ENCODE peak calls at places on chromosomes 5 and 9, in six cellular contexts. Z, R, F, G, J and P are unnamed samples.

GRCh38 chr9:20340161-20340861 is 282.0 kb downstream of the MLLT3 start:
- DNase-seq in Z (peak; percentile 53), R (no peak), F (peak; percentile 43), G (no peak), J (peak; percentile 60), P (no peak)

GRCh38 chr5:119411935-119412623 is 40.2 kb upstream of the HSD17B4 start:
- DNase-seq in Z (peak; percentile 84), R (peak; percentile 81), F (peak; percentile 65), G (peak; percentile 85), J (peak; percentile 77), P (peak; percentile 71)

GRCh38 chr5:131265318-131265803 is 1.5 kb downstream of the CDC42SE2 start:
- DNase-seq in Z (peak; percentile 18), R (peak; percentile 38), F (no peak), G (peak; percentile 59), J (no peak), P (no peak)

GRCh38 chr5:137751869-137752491 is 2.2 kb downstream of the HNRNPA0 start:
- DNase-seq in Z (peak; percentile 78), R (peak; percentile 80), F (no peak), G (peak; percentile 87), J (peak; percentile 45), P (no peak)

GRCh38 chr9:88344013-88344412 is 44.2 kb upstream of the SPIN1 start:
- DNase-seq in Z (peak; percentile 23), R (no peak), F (no peak), G (no peak), J (no peak), P (no peak)

GRCh38 chr9:97510797-97511761 is 9.6 kb downstream of the TMOD1 start:
- DNase-seq in Z (no peak), R (peak; percentile 95), F (peak; percentile 29), G (peak; percentile 88), J (no peak), P (peak; percentile 5)

GRCh38 chr5:96431376-96432244 is 1.4 kb downstream of the PCSK1 start:
- DNase-seq in Z (peak; percentile 64), R (peak; percentile 35), F (peak; percentile 54), G (no peak), J (no peak), P (no peak)

GRCh38 chr9:89872426-89872912 is 267.7 kb downstream of the GADD45G start:
- DNase-seq in Z (no peak), R (no peak), F (no peak), G (no peak), J (no peak), P (no peak)

GRCh38 chr5:94900006-94900505 is 281.6 kb downstream of the SLF1 start:
- DNase-seq in Z (no peak), R (no peak), F (no peak), G (no peak), J (no peak), P (no peak)

GRCh38 chr9:97220894-97221477 is 86.5 kb upstream of the CCDC180 start:
- DNase-seq in Z (peak; percentile 51), R (no peak), F (peak; percentile 63), G (peak; percentile 1), J (peak; percentile 17), P (peak; percentile 52)

GRCh38 chr9:79984429-79985067 is 412.8 kb downstream of the TLE4 start:
- DNase-seq in Z (no peak), R (no peak), F (no peak), G (no peak), J (no peak), P (no peak)

GRCh38 chr9:128144239-128145181 is 4.7 kb upstream of the LCN2 start:
- DNase-seq in Z (no peak), R (no peak), F (no peak), G (no peak), J (no peak), P (no peak)

GRCh38 chr5:125835293-125836172 is 587.7 kb upstream of the GRAMD2B start:
- DNase-seq in Z (peak; percentile 82), R (peak; percentile 40), F (peak; percentile 52), G (peak; percentile 31), J (peak; percentile 53), P (peak; percentile 76)

GRCh38 chr5:66057239-66057638 is 86.9 kb upstream of the SREK1 start:
- DNase-seq in Z (no peak), R (no peak), F (no peak), G (no peak), J (no peak), P (no peak)

GRCh38 chr5:74127377-74128338 is 501.7 kb downstream of the ARHGEF28 start:
- DNase-seq in Z (peak; percentile 67), R (peak; percentile 33), F (no peak), G (no peak), J (no peak), P (no peak)

GRCh38 chr5:39024005-39024404 is 50.2 kb downstream of the RICTOR start:
- DNase-seq in Z (peak; percentile 45), R (no peak), F (no peak), G (peak; percentile 44), J (no peak), P (peak; percentile 33)

GRCh38 chr9:135804588-135805421 is 102.5 kb downstream of the CAMSAP1 start:
- DNase-seq in Z (peak; percentile 30), R (peak; percentile 52), F (peak; percentile 68), G (peak; percentile 3), J (no peak), P (peak; percentile 65)

GRCh38 chr5:96940586-96940985 is 4.7 kb downstream of the LNPEP start:
- DNase-seq in Z (no peak), R (peak; percentile 32), F (no peak), G (no peak), J (no peak), P (no peak)

GRCh38 chr5:146880985-146881384 is 2.4 kb upstream of the PPP2R2B start:
- DNase-seq in Z (no peak), R (no peak), F (no peak), G (no peak), J (no peak), P (no peak)

GRCh38 chr5:143231426-143231825 is 172.1 kb downstream of the NR3C1 start:
- DNase-seq in Z (no peak), R (peak; percentile 17), F (no peak), G (no peak), J (no peak), P (no peak)
- H3K23ac ChIP-seq in Z (no peak overlapping the region), R (peak overlapping the region; percentile 48), F (no peak overlapping the region), G (no peak overlapping the region), J (no peak overlapping the region), P (no peak overlapping the region)

DNA sequence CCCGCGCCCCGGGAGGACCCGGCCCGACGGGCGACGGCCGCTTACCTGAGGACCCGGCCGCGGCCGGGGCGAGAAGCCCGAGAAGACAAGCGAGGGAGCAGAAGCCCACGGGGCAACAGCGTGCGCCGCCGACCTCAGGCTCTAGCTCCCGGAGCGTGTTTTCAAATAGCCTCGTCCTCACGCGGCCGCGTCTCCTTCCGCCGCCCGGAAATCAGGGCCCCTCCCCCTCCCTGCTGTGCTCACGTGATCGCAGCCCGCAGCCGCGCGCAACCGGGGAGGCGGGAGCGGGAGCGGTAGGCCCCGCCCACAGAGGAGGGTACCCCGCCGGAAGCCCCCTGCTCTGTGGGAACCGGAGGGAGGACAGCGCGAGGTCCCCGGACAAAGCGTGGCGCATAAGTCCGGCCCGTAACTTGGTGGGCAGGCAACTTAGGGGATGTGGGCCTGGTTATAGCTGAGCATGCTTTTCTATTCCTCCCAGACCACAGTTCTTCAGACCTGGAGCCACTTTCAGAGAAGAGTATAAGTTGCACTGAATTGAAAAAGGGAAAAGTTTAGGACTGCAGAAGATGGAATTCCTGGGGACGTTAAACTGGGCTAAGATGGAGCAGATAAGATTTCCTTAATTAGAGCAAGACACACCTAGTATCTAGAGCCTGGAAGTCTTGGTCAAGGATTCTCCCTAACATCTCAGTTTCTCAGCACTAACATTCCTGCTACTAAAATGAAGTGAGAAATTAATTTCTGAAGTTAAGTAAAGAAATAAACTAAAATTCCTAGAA is at the start of gene TEX10:
- DNase-seq in Z (peak; percentile 94), R (peak; percentile 81), F (peak; percentile 97), G (peak; percentile 88), J (peak; percentile 87), P (peak; percentile 94)
- H2BK120ac ChIP-seq in Z (peak within 1 kb of the TSS; percentile 17), R (peak within 1 kb of the TSS; percentile 60), F (no peak within 1 kb of the TSS), G (peak within 1 kb of the TSS; percentile 77), J (peak within 1 kb of the TSS; percentile 68), P (no peak within 1 kb of the TSS)

GRCh38 chr5:134383980-134384697 is 12.8 kb downstream of the UBE2B start:
- DNase-seq in Z (no peak), R (no peak), F (no peak), G (no peak), J (no peak), P (no peak)
- H2BK15ac ChIP-seq in Z (no peak overlapping the region), R (no peak overlapping the region), F (no peak overlapping the region), G (no peak overlapping the region), J (no peak overlapping the region), P (no peak overlapping the region)

DNA sequence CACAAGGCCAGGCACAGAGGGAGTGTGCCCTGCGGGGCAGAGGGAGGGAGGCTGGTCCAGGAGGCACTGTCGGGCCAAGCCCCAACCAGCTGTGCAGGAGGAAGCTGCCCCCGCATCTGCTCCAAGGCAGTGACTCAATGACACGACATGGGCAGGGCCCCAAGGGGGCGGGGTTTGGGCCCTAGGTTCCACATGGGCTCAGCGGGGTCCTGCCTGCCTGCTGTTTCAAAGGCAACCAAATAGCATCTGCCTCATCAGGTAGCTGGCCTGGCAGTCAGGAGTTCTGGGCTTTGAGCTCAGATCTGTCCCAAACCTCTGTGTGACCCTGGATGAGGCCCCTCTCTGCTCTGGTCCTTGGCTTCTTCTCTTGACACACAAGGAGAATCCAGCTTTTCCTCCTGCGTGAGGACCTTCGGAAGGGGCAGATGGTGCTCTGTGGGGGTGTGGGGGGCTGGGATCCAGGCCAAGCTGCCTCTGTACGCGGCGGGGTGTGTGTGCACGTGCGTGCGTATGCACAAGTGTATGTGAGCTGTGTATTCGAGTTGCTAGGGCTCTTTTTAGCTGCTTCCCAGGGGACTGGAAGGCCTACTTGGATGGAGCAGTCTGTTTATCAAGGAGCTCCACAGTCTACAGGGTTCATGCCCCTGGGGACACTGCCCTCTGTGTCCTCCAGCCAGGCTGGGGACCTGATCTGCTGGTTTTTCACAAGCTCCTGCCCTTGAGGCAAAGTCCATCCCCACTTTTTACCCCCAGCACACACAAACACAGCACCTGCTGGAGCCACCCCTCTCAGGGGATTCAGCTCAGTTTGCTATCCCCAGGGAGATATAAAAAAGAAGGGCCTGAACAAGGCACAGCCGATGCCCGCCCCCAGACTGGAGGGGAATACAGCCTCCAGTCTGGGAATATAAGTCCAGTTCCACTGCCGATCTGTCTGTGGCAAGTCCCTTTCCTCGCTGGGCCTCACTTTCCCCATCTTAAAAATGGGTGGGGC is 138.9 kb downstream of the RGS3 start:
- DNase-seq in Z (peak; percentile 82), R (peak; percentile 88), F (peak; percentile 87), G (peak; percentile 84), J (no peak), P (peak; percentile 93)
- H3K23ac ChIP-seq in Z (no peak overlapping the region), R (peak overlapping the region; percentile 88), F (no peak overlapping the region), G (no peak overlapping the region), J (peak overlapping the region; percentile 47), P (no peak overlapping the region)

GRCh38 chr9:86993830-86994229 is 46.5 kb upstream of the GAS1 start:
- DNase-seq in Z (no peak), R (no peak), F (no peak), G (no peak), J (no peak), P (no peak)
- H2BK120ac ChIP-seq in Z (no peak overlapping the region), R (no peak overlapping the region), F (no peak overlapping the region), G (no peak overlapping the region), J (no peak overlapping the region), P (no peak overlapping the region)